ENCODE peak calls at places on chromosomes 7 and 10, in nine cellular contexts. J is small intestine, V is ascending aorta, T is pancreas, X is psoas muscle, F is neural progenitor cell, W is cardiac fibroblast, N is fibroblast of mammary gland, G is heart left ventricle. U is an unnamed sample.

GRCh38 chr7:157521061-157521731 is 184.4 kb downstream of the DNAJB6 start:
- DNase-seq in G (no peak), N (no peak), W (no peak), X (peak), J (no peak), T (no peak), V (peak), F (no peak), U (no peak)

GRCh38 chr7:112398534-112398933 is 51.7 kb upstream of the IFRD1 start:
- DNase-seq in F (no peak), V (no peak), J (no peak), N (no peak), W (no peak), T (no peak), X (no peak), G (no peak), U (no peak)

GRCh38 chr7:64266341-64266919 is 38.2 kb downstream of the ZNF679 start:
- DNase-seq in T (no peak), J (no peak), V (no peak), F (no peak), W (no peak), X (no peak), N (no peak), G (no peak), U (no peak)

GRCh38 chr7:158386866-158387820 is 200.5 kb downstream of the PTPRN2 start:
- DNase-seq in G (no peak), X (peak), F (no peak), W (no peak), N (no peak), T (no peak), V (no peak), J (no peak), U (no peak)

GRCh38 chr7:155510975-155511595 is 35.3 kb downstream of the CNPY1 start:
- DNase-seq in V (no peak), W (no peak), J (no peak), T (no peak), N (no peak), F (peak), G (no peak), X (no peak), U (no peak)

GRCh38 chr10:72276421-72277339 is 3.0 kb downstream of the DDIT4 start:
- DNase-seq in T (peak), W (peak), N (peak), F (no peak), G (no peak), V (no peak), X (no peak), J (peak), U (no peak)

GRCh38 chr7:27868117-27868516 is 128.2 kb downstream of the TAX1BP1 start:
- DNase-seq in G (no peak), T (no peak), F (no peak), X (no peak), J (no peak), N (peak), V (no peak), W (peak), U (no peak)

GRCh38 chr10:62442894-62443674 is 68.9 kb downstream of the ZNF365 start:
- DNase-seq in G (no peak), X (no peak), J (no peak), N (no peak), T (no peak), F (no peak), V (no peak), W (no peak), U (no peak)

GRCh38 chr10:132616170-132616994 is 78.8 kb downstream of the INPP5A start:
- DNase-seq in J (no peak), N (no peak), V (no peak), G (no peak), W (no peak), T (no peak), X (no peak), F (no peak), U (no peak)

GRCh38 chr10:71222541-71223364 is 10.4 kb downstream of the UNC5B start:
- DNase-seq in T (no peak), N (peak), G (peak), V (peak), J (no peak), X (no peak), W (no peak), F (peak), U (no peak)

GRCh38 chr7:5635461-5636445 is 145.7 kb downstream of the RNF216 start:
- DNase-seq in J (no peak), W (no peak), V (no peak), N (peak), G (no peak), T (no peak), F (no peak), X (peak), U (no peak)

GRCh38 chr10:78360284-78360683 is 326.6 kb downstream of the RPS24 start:
- DNase-seq in N (no peak), V (no peak), X (no peak), F (no peak), G (no peak), J (no peak), W (no peak), T (no peak), U (no peak)

DNA sequence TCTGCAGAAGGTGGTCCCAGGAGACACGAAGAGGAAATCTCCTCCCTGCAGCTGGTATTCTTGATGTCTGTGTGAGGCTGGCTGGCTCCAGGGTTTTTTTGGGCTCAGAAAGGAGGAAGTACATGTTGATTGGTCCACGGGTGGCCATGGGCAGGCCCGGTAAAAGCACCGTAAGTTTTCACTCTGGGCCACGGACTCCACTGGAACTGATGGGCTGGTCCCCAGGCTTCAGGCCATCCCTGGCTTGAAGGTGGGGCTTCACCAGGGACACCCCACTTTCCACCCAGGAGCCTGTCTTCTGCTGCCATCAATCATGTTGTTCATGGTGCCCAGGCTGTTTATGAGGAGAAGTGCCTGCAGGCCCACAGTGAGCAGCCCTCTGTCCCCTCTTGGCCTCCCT is 736.8 kb downstream of the PCDH15 start:
- DNase-seq in X (no peak), V (no peak), W (no peak), F (no peak), N (no peak), T (no peak), J (no peak), G (no peak), U (no peak)
- H3K4me3 ChIP-seq in X (no peak), V (no peak), W (no peak), F (no peak), N (no peak), T (no peak), J (no peak), G (no peak), U (no peak)

GRCh38 chr10:23367896-23368685 is 23.5 kb upstream of the C10orf67 start:
- DNase-seq in F (no peak), T (no peak), G (no peak), V (no peak), N (no peak), X (no peak), W (no peak), J (peak), U (no peak)
- H3K4me3 ChIP-seq in F (no peak), T (no peak), G (no peak), V (no peak), N (no peak), X (no peak), W (no peak), J (no peak), U (no peak)

GRCh38 chr7:134414109-134414508 is 44.8 kb downstream of the AKR1B1 start:
- DNase-seq in V (no peak), J (no peak), T (no peak), G (no peak), N (no peak), W (no peak), X (no peak), F (no peak), U (no peak)

GRCh38 chr7:134420509-134421125 is 38.3 kb downstream of the AKR1B1 start:
- DNase-seq in W (peak), T (peak), X (no peak), G (no peak), F (peak), J (peak), N (peak), V (no peak), U (no peak)

GRCh38 chr7:134419085-134419484 is 39.8 kb downstream of the AKR1B1 start:
- DNase-seq in X (no peak), G (no peak), V (no peak), F (no peak), T (no peak), J (peak), W (no peak), N (no peak), U (no peak)

GRCh38 chr7:134419875-134420274 is 39.0 kb downstream of the AKR1B1 start:
- DNase-seq in W (no peak), N (peak), X (no peak), V (no peak), F (no peak), J (no peak), G (no peak), T (no peak), U (no peak)

DNA sequence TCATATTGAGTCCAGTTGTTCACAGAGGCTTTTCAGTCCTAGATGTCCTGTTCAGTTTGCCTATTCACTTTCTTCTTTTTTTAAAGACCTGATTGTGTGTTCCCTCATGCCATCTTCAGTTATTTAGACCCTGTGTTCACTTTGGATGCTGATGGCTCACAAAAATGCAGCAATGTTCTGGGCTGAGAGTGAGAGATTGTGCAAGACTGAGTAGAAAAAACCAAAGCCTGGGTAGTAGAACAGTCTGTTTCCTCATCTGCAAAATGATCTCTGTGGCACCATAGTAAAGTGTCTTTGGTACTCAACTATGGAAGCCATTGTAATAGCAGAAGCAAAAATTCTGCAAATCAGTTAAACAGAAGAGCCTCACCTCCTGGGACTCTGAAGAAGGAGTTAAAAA is 43.2 kb downstream of the AKR1B1 start:
- DNase-seq in N (peak), G (no peak), F (no peak), W (no peak), V (no peak), J (no peak), T (no peak), X (no peak), U (no peak)
- H3K4me3 ChIP-seq in N (no peak), G (no peak), F (no peak), W (no peak), V (no peak), J (no peak), T (no peak), X (no peak), U (no peak)

GRCh38 chr10:131212763-131213325 is 98.7 kb downstream of the TCERG1L start:
- DNase-seq in J (no peak), G (no peak), F (no peak), V (peak), W (no peak), X (peak), T (no peak), N (no peak), U (no peak)
- H3K4me3 ChIP-seq in J (no peak), G (no peak), F (no peak), V (no peak), W (no peak), X (no peak), T (no peak), N (no peak), U (no peak)

GRCh38 chr7:50399206-50399605 is 50.9 kb downstream of the FIGNL1 start:
- DNase-seq in X (no peak), F (no peak), W (no peak), J (no peak), V (no peak), G (no peak), T (no peak), N (no peak), U (no peak)

GRCh38 chr7:50394315-50394714 is 55.8 kb downstream of the FIGNL1 start:
- DNase-seq in X (no peak), N (no peak), G (no peak), W (no peak), T (no peak), V (no peak), F (no peak), J (no peak), U (no peak)

GRCh38 chr7:50397971-50398324 is 52.2 kb downstream of the FIGNL1 start:
- DNase-seq in F (no peak), W (no peak), T (no peak), G (no peak), N (no peak), J (no peak), X (no peak), V (no peak), U (no peak)

GRCh38 chr7:50397320-50397970 is 52.7 kb downstream of the FIGNL1 start:
- DNase-seq in V (no peak), X (no peak), W (no peak), T (no peak), F (no peak), G (no peak), N (no peak), J (no peak), U (no peak)

DNA sequence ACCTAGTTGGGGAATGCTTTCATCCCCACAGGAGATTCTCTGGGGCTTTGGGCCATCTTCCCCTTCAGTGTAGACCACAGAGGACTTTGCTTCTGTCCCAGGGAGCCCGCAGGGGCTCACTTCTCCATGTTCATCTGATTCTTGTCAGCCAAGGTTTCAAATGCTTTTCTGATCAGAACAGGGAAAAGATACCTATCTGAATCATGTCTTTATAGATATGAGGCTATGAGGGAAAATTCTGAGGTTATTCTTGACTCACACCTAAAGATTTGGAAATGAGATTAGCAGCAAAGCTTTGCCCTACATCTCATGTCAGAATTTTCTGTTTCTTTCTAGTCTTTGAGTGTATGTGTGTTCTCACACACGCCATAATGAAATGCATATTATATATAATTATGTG is 53.3 kb downstream of the FIGNL1 start:
- DNase-seq in V (no peak), J (no peak), F (no peak), N (no peak), W (no peak), G (no peak), X (no peak), T (no peak), U (no peak)
- H3K4me3 ChIP-seq in V (no peak), J (no peak), F (no peak), N (no peak), W (no peak), G (no peak), X (no peak), T (no peak), U (no peak)

GRCh38 chr10:3776796-3777571 is 8.0 kb downstream of the KLF6 start:
- DNase-seq in W (peak), G (peak), J (peak), V (peak), T (peak), F (no peak), X (no peak), N (peak), U (no peak)
- H3K4me3 ChIP-seq in W (no peak), G (peak), J (no peak), V (peak), T (no peak), F (no peak), X (peak), N (no peak), U (no peak)

DNA sequence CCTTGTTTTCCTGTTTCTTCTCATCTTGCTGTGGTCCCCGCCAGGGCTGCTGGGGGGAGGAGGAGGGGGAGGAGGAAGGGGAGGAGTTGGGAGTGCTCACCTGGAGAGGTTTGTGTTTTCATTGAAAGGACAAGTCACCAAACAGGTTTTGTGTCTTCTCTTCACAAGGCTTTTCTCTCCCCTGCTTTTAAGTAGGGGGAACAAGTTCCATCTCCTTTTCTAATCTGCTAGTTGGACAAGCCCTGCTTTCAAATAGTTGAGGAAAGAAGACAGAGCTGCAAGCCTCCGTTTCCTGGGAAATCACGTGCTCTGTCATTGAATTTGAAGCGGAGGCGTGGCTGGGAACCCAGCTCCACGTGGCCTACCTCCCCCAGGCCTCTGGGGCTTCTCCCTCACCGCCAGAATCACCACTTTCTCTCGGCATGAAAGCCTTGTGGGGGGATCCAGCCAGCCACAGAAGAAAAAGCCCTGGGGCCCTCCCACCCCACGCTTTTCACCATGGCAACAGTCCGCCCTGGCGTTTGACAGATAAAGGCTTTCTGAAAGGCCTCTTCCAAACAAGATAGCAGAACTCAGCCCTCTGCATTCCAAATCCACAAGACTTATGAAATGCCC is 51.5 kb downstream of the PROSER2 start:
- DNase-seq in J (peak), W (peak), X (peak), F (peak), T (peak), N (peak), V (no peak), G (peak), U (peak)
- H3K4me3 ChIP-seq in J (no peak), W (no peak), X (no peak), F (no peak), T (no peak), N (no peak), V (no peak), G (no peak), U (no peak)

GRCh38 chr7:101160917-101161316 is 4.5 kb downstream of the VGF start:
- DNase-seq in V (no peak), J (no peak), F (no peak), N (no peak), X (no peak), W (no peak), G (no peak), T (no peak), U (no peak)

GRCh38 chr7:101161692-101162461 is 3.5 kb downstream of the VGF start:
- DNase-seq in G (no peak), W (no peak), F (peak), X (no peak), J (no peak), V (no peak), N (no peak), T (no peak), U (no peak)

GRCh38 chr7:101163281-101164070 is 1.9 kb downstream of the VGF start:
- DNase-seq in V (no peak), G (no peak), X (no peak), F (peak), T (no peak), W (no peak), J (no peak), N (no peak), U (no peak)

GRCh38 chr7:101164071-101164840 is 1.1 kb downstream of the VGF start:
- DNase-seq in W (peak), G (peak), J (no peak), X (no peak), F (peak), T (no peak), V (no peak), N (peak), U (no peak)

DNA sequence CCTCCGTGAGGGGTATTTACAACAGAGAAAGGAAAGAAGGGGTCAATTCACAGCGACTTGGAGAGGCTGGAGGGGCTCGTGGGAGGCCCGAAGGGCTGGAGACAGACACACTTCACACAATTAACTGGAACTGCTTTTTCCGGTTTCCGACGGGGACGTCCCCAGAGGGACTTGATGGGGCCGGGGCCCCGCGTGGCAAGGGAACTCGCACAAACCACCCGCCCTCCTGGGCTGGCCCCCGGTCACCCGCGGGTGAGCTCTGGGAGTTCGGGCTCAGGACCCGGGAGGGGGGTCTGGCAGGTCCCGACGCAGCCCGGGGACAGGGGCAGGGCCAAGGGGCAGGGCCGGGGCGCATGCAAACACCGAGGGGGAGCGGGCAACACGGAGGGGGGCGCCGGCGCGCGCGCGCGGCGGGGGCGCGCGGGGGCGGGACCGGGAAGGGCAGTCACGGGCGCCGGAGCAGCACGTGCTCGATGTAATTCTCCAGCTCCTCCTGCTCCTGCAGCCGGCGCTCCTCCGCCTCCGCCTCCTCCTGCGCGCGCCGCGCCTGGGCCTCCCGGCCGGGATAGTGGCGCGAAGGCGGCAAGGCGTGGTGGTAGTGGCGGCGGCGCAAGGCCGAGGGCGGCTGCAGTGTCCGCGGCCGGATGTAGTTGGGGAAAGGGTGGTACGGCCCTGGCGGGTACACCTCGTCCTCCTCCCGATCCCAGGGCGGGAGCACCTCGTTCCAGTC is 2.7 kb downstream of the VGF start:
- DNase-seq in J (peak), F (peak), V (no peak), W (peak), N (peak), G (no peak), T (no peak), X (no peak), U (no peak)
- H3K4me3 ChIP-seq in J (peak), F (peak), V (peak), W (peak), N (no peak), G (peak), T (no peak), X (peak), U (no peak)

DNA sequence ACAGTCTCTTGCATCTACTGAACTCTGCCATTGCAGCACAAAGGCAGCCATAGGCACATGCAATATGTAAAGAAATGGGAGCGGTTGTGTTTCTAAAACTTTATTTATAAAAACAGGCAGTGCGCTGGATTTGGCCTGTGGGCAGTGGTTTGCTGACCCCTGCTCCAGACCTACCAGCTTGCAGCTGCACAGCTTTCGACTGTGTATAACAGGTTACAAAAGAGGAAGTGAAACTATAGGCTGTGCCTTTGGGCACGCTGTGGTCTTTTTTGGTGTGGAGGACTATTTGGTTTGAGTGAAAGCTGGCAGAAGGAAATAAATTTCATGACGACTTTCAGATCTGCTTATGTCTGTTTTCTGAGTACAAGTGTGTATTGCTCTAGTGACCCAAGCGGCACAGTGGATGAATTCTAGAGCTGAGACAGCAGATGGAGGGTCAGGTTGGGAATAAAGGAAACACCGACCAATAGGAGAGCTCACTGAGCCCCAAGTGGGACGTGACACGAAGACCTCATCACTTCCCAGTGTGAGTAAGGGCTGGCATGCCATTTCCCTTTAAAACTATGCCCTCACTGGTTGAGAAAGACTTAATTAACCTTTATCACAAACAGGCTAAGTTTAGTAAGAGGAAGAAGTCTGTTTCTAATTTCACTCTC is 152.7 kb downstream of the ANK3 start:
- DNase-seq in X (peak), T (no peak), J (no peak), V (peak), W (peak), F (no peak), N (peak), G (peak), U (peak)
- H3K4me3 ChIP-seq in X (no peak), T (no peak), J (no peak), V (peak), W (no peak), F (no peak), N (no peak), G (peak), U (no peak)